ENCODE peak calls at places on chromosomes 12 and 14, in nine cellular contexts. T is lung, Z is RWPE1, W is Panc1, E is body of pancreas, R is uterus, K is progenitor cell of endocrine pancreas, X is mesothelial cell of epicardium, F is GM13977. B is an unnamed sample.
A peak's percentile ranks its signal among the peaks of the same experiment; 100 is the strongest.

GRCh38 chr14:98953544-98954346 is 318.3 kb downstream of the BCL11B start:
- DNase-seq in Z (peak; percentile 75), R (peak; percentile 42), K (no peak), E (peak; percentile 30), T (peak; percentile 56), W (no peak), X (peak; percentile 34), F (no peak), B (no peak)

GRCh38 chr14:74579447-74580274 is 32.4 kb downstream of the LTBP2 start:
- DNase-seq in F (no peak), E (no peak), W (no peak), K (no peak), X (no peak), Z (peak; percentile 93), R (no peak), T (no peak), B (no peak)

GRCh38 chr12:29152223-29152868 is 3.3 kb downstream of the FAR2 start:
- DNase-seq in E (no peak), X (no peak), Z (no peak), T (no peak), W (no peak), R (no peak), F (peak; percentile 73), K (no peak), B (no peak)

GRCh38 chr14:58899317-58899713 is 261.6 kb downstream of the DACT1 start:
- DNase-seq in E (no peak), T (no peak), Z (no peak), K (no peak), W (no peak), F (no peak), R (no peak), X (no peak), B (no peak)

GRCh38 chr12:114895822-114896221 is 211.8 kb upstream of the TBX3 start:
- DNase-seq in T (no peak), E (no peak), K (no peak), X (no peak), R (no peak), Z (no peak), F (no peak), W (no peak), B (no peak)

GRCh38 chr14:101082036-101082435 is 178.5 kb upstream of the RTL1 start:
- DNase-seq in Z (no peak), E (no peak), W (no peak), X (no peak), R (no peak), K (no peak), F (no peak), T (peak; percentile 26), B (no peak)

GRCh38 chr14:68476212-68476964 is 316.5 kb downstream of the ZFP36L1 start:
- DNase-seq in K (no peak), T (no peak), Z (peak; percentile 74), W (no peak), R (peak; percentile 78), X (no peak), F (peak; percentile 40), E (peak; percentile 64), B (no peak)

GRCh38 chr14:73463411-73463810 is 5.1 kb upstream of the NUMB start:
- DNase-seq in Z (peak; percentile 64), T (peak; percentile 38), R (no peak), F (no peak), W (peak; percentile 39), E (peak; percentile 22), K (no peak), X (no peak), B (no peak)

GRCh38 chr14:105187116-105187515 is 6.0 kb upstream of the NUDT14 start:
- DNase-seq in F (no peak), E (no peak), Z (no peak), R (no peak), W (no peak), T (no peak), X (no peak), K (no peak), B (no peak)

GRCh38 chr12:89354630-89354931 is 2.3 kb upstream of the DUSP6 start:
- DNase-seq in X (no peak), R (no peak), F (peak; percentile 47), Z (no peak), K (no peak), E (no peak), T (no peak), W (no peak), B (no peak)

GRCh38 chr12:1791104-1791927 is 29.0 kb upstream of the LRTM2 start:
- DNase-seq in E (peak; percentile 80), X (no peak), F (peak; percentile 74), R (peak; percentile 63), W (no peak), T (peak; percentile 65), Z (peak; percentile 59), K (no peak), B (peak; percentile 78)

GRCh38 chr12:3105690-3106479 is 28.7 kb downstream of the TSPAN9 start:
- DNase-seq in Z (no peak), T (no peak), K (no peak), F (no peak), E (no peak), W (no peak), R (no peak), X (no peak), B (no peak)

GRCh38 chr12:3103806-3104205 is 26.6 kb downstream of the TSPAN9 start:
- DNase-seq in E (no peak), W (no peak), T (no peak), X (no peak), K (no peak), Z (no peak), F (no peak), R (no peak), B (no peak)

GRCh38 chr12:3107954-3108353 is 30.8 kb downstream of the TSPAN9 start:
- DNase-seq in F (no peak), X (no peak), T (no peak), E (no peak), W (no peak), K (no peak), R (no peak), Z (no peak), B (no peak)

GRCh38 chr12:3106564-3106963 is 29.4 kb downstream of the TSPAN9 start:
- DNase-seq in X (no peak), E (no peak), R (no peak), K (no peak), W (no peak), Z (no peak), F (no peak), T (no peak), B (no peak)

DNA sequence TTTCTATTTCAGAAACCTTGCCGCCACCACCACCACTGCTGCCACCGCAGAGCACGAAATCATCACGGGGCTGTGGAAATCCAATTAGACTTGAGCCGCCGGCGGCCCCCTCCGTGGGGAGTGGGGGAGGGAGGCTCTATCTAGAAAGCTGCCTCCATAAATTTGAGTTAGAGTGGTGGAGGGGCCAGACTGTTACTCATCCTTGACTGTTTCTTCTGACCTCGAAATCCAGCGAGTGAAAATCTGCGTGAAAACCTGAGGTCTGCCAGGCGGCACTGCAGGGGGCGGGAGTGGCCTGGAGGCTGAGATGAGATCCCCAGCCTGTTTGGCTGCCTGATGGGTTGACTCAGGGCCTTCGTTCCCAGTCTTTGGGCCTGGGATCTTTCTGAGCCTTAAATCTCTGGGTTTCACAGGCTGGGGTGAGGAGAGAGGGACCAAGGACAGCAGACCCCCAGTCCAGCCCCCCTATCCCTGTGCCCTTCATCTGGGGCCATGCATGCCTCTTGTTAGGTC is 29.9 kb downstream of the TSPAN9 start:
- DNase-seq in X (no peak), F (no peak), T (no peak), K (no peak), E (no peak), Z (no peak), W (no peak), R (peak; percentile 80), B (no peak)
- TF ChIP-seq CTCF in X (no peak), F (no peak), T (no peak), K (no peak), E (no peak), Z (no peak), W (no peak), R (no peak), B (no peak)

DNA sequence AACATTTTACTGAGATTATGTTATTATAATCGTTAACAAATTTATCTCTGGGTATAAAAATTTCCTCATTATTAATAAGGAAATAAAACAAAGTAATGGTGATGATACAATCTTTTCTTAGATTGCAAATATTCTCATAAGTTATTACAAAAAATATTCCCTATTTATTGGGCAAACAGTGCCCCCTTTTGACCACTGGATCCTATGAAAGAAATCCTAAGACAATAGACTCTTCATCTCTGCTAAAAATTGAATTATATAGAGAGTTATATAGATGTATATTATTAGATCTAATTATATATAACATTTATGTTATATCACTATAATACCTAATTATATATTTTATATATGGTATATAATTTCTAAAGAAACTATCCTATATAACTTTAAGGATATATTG is 94.2 kb upstream of the FGD4 start:
- DNase-seq in R (no peak), E (no peak), F (no peak), Z (peak; percentile 29), X (no peak), K (no peak), T (no peak), W (no peak), B (no peak)
- TF ChIP-seq CTCF in R (peak; percentile 50), E (no peak), F (peak; percentile 49), Z (peak; percentile 50), X (no peak), K (no peak), T (peak; percentile 56), W (peak; percentile 20), B (peak; percentile 42)

GRCh38 chr14:94938016-94938415 is 168.1 kb upstream of the GSC start:
- DNase-seq in E (no peak), Z (no peak), T (no peak), F (no peak), K (no peak), X (no peak), R (no peak), W (no peak), B (no peak)
- TF ChIP-seq CTCF in E (no peak), Z (no peak), T (no peak), F (no peak), K (no peak), X (no peak), R (no peak), W (no peak), B (no peak)

GRCh38 chr12:10771132-10771733 is 31.2 kb downstream of the TAS2R7 start:
- DNase-seq in W (peak; percentile 17), K (no peak), E (no peak), F (peak; percentile 23), R (no peak), X (no peak), Z (peak; percentile 26), T (no peak), B (no peak)
- TF ChIP-seq CTCF in W (peak; percentile 37), K (peak; percentile 96), E (peak; percentile 46), F (peak; percentile 61), R (peak; percentile 68), X (peak; percentile 65), Z (peak; percentile 49), T (peak; percentile 52), B (peak; percentile 81)